ENCODE peak calls at places on chromosomes 1 and 21, in five cellular contexts. C, K, S, Q and M are unnamed samples. For H3K27me3, the result is how much of the 10 kb centered on the place peaks cover.

GRCh38 chr1:29806646-29807319 is 570.5 kb downstream of the PTPRU start:
- DNase-seq in C (no peak), K (no peak), S (peak), Q (no peak), M (no peak)

GRCh38 chr1:179767177-179767581 is 24.1 kb downstream of the FAM163A start:
- DNase-seq in C (no peak), K (no peak), S (no peak), Q (no peak), M (no peak)

GRCh38 chr1:39043513-39043912 is 17.4 kb downstream of the NDUFS5 start:
- DNase-seq in C (no peak), K (no peak), S (no peak), Q (no peak), M (no peak)

GRCh38 chr1:100585774-100586173 is 47.8 kb downstream of the GPR88 start:
- DNase-seq in C (peak), K (no peak), S (no peak), Q (no peak), M (no peak)

GRCh38 chr1:235657269-235657668 is 7.7 kb upstream of the GNG4 start:
- DNase-seq in C (no peak), K (no peak), S (no peak), Q (no peak), M (no peak)

GRCh38 chr1:47766832-47767740 is 230.1 kb downstream of the TRABD2B start:
- DNase-seq in C (no peak), K (no peak), S (no peak), Q (no peak), M (no peak)

GRCh38 chr1:225442156-225442555 is 14.3 kb upstream of the LBR start:
- DNase-seq in C (no peak), K (no peak), S (no peak), Q (no peak), M (no peak)

GRCh38 chr1:34149501-34149900 is 15.5 kb downstream of the CSMD2 start:
- DNase-seq in C (no peak), K (no peak), S (peak), Q (no peak), M (no peak)

GRCh38 chr1:115929846-115930245 is 46.5 kb upstream of the SLC22A15 start:
- DNase-seq in C (peak), K (no peak), S (no peak), Q (no peak), M (no peak)

GRCh38 chr21:43758132-43758619 is 17.9 kb downstream of the CSTB start:
- DNase-seq in C (peak), K (peak), S (no peak), Q (peak), M (no peak)

GRCh38 chr1:35369922-35370671 is 101.6 kb downstream of the ZMYM4 start:
- DNase-seq in C (peak), K (no peak), S (no peak), Q (peak), M (no peak)

GRCh38 chr1:110383311-110383990 is 7.4 kb downstream of the SLC16A4 start:
- DNase-seq in C (no peak), K (no peak), S (no peak), Q (no peak), M (no peak)

GRCh38 chr21:42835611-42836401 is 43.5 kb downstream of the WDR4 start:
- DNase-seq in C (no peak), K (no peak), S (no peak), Q (no peak), M (no peak)

GRCh38 chr1:103218821-103219220 is 110.5 kb upstream of the COL11A1 start:
- DNase-seq in C (peak), K (no peak), S (no peak), Q (no peak), M (no peak)

GRCh38 chr21:35254006-35254751 is 205.1 kb upstream of the RUNX1 start:
- DNase-seq in C (peak), K (peak), S (no peak), Q (no peak), M (no peak)

GRCh38 chr21:46061063-46061462 is 36.8 kb upstream of the COL6A2 start:
- DNase-seq in C (no peak), K (no peak), S (no peak), Q (no peak), M (no peak)

GRCh38 chr1:83052865-83053264 is 946.1 kb downstream of the TTLL7 start:
- DNase-seq in C (no peak), K (no peak), S (no peak), Q (no peak), M (no peak)

GRCh38 chr1:26493905-26494304 is 21.7 kb downstream of the HMGN2 start:
- DNase-seq in C (no peak), K (no peak), S (no peak), Q (no peak), M (no peak)

GRCh38 chr1:180291004-180291403 is 60.9 kb downstream of the LHX4 start:
- DNase-seq in C (no peak), K (peak), S (no peak), Q (no peak), M (peak)

GRCh38 chr1:3128431-3129132 is 59.6 kb downstream of the PRDM16 start:
- DNase-seq in C (no peak), K (no peak), S (no peak), Q (peak), M (no peak)
- H3K27ac ChIP-seq in C (no peak), K (no peak), S (no peak), Q (no peak), M (no peak)

GRCh38 chr1:16090076-16090826 is 16.8 kb upstream of the FAM131C start:
- DNase-seq in C (no peak), K (no peak), S (no peak), Q (no peak), M (no peak)
- H3K27me3 ChIP-seq in C (under half), K (under half), S (under half), Q (under half), M (under half)

DNA sequence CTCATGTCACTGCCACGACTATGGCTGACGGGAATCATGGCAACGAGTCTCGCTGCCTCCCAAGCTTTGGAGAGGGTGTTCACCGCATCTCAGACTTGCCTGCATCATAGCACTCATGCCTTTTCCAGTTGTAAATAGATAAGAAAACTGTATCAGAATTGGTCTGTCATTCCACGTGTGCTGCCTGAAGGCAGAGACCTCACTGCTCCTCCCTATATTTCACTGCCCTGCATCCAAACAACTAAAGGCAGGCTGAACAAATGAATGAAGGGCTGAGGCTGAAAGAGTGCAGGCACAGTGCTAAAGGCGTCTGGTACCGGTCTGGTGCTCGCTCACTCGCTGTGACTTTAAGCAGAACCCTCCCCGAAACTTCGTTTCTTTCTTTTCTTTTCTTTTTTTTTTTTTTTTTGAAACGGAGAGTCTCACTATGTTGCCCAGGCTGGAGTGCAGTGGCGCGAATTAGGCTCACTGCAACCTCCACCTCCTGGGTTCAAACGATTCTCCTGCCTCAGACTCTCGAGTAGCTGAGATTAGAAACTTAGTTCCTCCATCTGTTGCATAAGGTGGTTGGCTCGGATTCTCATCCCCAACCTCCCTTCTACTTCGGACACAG is 542 bp downstream of the EIF2B3 start:
- DNase-seq in C (peak), K (peak), S (no peak), Q (no peak), M (no peak)
- H3K27ac ChIP-seq in C (peak), K (peak), S (no peak), Q (peak), M (peak)

GRCh38 chr1:213650603-213651002 is 337.2 kb upstream of the PROX1 start:
- DNase-seq in C (no peak), K (no peak), S (no peak), Q (no peak), M (no peak)
- H3K27me3 ChIP-seq in C (under half), K (under half), S (under half), Q (under half), M (under half)

DNA sequence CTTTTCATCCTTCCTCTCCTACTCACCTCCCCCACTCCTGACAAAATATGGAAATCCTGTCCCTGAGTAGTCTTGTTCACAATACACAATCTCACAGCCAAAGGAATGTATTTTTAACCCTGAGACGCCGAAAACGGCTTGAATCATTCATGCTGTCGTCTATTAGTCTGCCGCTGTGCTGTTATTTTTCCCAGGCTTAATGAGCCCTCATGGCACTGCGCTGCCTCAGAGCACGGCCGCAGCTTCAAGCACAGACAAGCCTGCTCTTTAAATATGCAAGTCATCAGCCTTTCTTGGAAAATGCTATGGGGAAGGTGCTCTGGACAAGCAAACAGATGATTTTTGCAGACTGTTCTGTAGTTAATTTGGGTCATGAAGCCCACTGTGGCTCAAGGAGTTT is 302.7 kb downstream of the DISC1 start:
- DNase-seq in C (peak), K (no peak), S (no peak), Q (no peak), M (no peak)
- H3K27ac ChIP-seq in C (no peak), K (no peak), S (no peak), Q (peak), M (no peak)

DNA sequence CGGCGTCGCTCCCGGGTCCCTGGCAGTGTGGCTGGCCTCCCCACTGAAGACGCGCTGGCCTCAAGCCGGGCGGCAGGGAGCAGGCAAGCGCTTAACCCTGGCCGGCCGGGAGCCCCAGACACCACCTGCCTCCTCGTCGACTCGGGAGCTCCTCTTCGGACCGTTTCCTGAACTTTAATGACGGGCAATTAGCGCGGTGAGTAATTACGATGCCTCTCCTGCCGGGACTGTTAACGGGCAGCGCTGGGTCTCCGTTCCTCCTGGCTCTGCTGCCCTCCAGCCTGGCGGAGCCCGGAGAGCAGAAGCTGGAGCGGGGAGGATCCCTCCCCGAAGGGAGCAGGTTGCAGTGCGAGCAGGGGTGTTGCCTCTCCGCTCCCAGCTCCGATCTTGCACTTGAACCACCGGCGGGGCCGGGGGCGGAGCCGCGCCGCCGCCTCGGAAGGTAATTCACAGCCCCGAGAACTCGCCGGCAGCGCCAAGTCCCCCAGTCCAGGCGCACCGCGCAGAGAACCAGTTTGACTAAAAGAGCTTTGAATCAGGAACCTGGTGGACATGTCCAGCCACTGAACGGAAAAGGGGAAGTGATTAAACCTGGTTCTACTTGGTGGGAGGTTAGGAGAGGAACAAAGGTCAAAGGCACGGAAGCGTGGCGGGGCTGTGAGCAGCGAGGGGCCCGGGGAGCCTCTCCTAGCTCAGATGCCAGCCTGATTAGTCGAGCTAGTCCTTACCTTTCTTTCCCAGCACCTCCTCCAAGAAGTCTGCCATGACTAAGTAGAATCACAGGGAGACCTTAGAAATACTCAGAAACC is 18.3 kb upstream of the PLEKHA6 start:
- DNase-seq in C (peak), K (peak), S (peak), Q (peak), M (peak)
- H3K27me3 ChIP-seq in C (half or more), K (under half), S (under half), Q (under half), M (under half)

GRCh38 chr1:27530192-27530591 is 40.2 kb upstream of the WASF2 start:
- DNase-seq in C (no peak), K (no peak), S (no peak), Q (no peak), M (no peak)
- H3K27ac ChIP-seq in C (no peak), K (no peak), S (no peak), Q (no peak), M (no peak)